ENCODE peak calls at places on chromosomes 6 and 20, in eight cellular contexts. B, E, R, A, S, I, X and V are unnamed samples.

GRCh38 chr6:144285548-144285797 is 338 bp downstream of the UTRN start:
- DNase-seq in B (peak; percentile 53), E (no peak), R (no peak), A (no peak), S (peak; percentile 44), I (no peak), X (no peak), V (no peak)

GRCh38 chr20:57881466-57882405 is 171.9 kb upstream of the PMEPA1 start:
- DNase-seq in B (no peak), E (no peak), R (no peak), A (no peak), S (no peak), I (no peak), X (no peak), V (no peak)

GRCh38 chr20:24761220-24762065 is 187.6 kb upstream of the CST7 start:
- DNase-seq in B (no peak), E (no peak), R (no peak), A (no peak), S (no peak), I (no peak), X (no peak), V (no peak)

GRCh38 chr20:62977613-62978558 is 25.4 kb downstream of the SLC17A9 start:
- DNase-seq in B (peak; percentile 79), E (no peak), R (no peak), A (peak; percentile 40), S (peak; percentile 91), I (peak; percentile 78), X (peak; percentile 42), V (no peak)

GRCh38 chr6:225121-225721 is 67.1 kb upstream of the DUSP22 start:
- DNase-seq in B (peak; percentile 84), E (no peak), R (no peak), A (peak; percentile 31), S (peak; percentile 44), I (no peak), X (no peak), V (no peak)

GRCh38 chr20:44326391-44327159 is 10.3 kb upstream of the R3HDML start:
- DNase-seq in B (peak; percentile 72), E (no peak), R (no peak), A (no peak), S (peak; percentile 11), I (no peak), X (no peak), V (peak; percentile 19)

GRCh38 chr6:75516757-75517156 is 23.2 kb upstream of the FILIP1 start:
- DNase-seq in B (no peak), E (no peak), R (no peak), A (no peak), S (no peak), I (no peak), X (no peak), V (no peak)

GRCh38 chr6:170524188-170524535 is 28.9 kb downstream of the PSMB1 start:
- DNase-seq in B (no peak), E (peak; percentile 55), R (no peak), A (no peak), S (no peak), I (no peak), X (no peak), V (no peak)

GRCh38 chr6:159972506-159973268 is 3.8 kb downstream of the IGF2R start:
- DNase-seq in B (no peak), E (no peak), R (no peak), A (no peak), S (no peak), I (no peak), X (no peak), V (no peak)

GRCh38 chr6:126764104-126764503 is 354.4 kb upstream of the RSPO3 start:
- DNase-seq in B (no peak), E (no peak), R (no peak), A (no peak), S (no peak), I (no peak), X (no peak), V (no peak)

GRCh38 chr20:57388953-57389694 is 2.1 kb upstream of the RBM38 start:
- DNase-seq in B (no peak), E (peak; percentile 76), R (peak; percentile 60), A (no peak), S (peak; percentile 84), I (peak; percentile 70), X (peak; percentile 80), V (peak; percentile 73)

GRCh38 chr6:167699141-167700036 is 127.3 kb upstream of the AFDN start:
- DNase-seq in B (peak; percentile 73), E (peak; percentile 85), R (peak; percentile 47), A (no peak), S (peak; percentile 73), I (no peak), X (no peak), V (no peak)